ENCODE peak calls at places on chromosomes 1 and 21, in eight cellular contexts. C, Y, K, D, N, W, O and F are unnamed samples.
A peak's percentile ranks its signal among the peaks of the same experiment; 100 is the strongest.

GRCh38 chr1:246002725-246003441 is 504.2 kb downstream of the SMYD3 start:
- DNase-seq in C (peak; percentile 90), Y (peak; percentile 95), K (peak; percentile 81), D (peak; percentile 75), N (peak; percentile 87), W (peak; percentile 94), O (peak; percentile 77), F (peak; percentile 70)

GRCh38 chr1:188583133-188583532 is 1754.4 kb downstream of the PLA2G4A start:
- DNase-seq in C (no peak), Y (no peak), K (no peak), D (no peak), N (no peak), W (no peak), O (no peak), F (no peak)

GRCh38 chr1:55245781-55246180 is 30.6 kb upstream of the USP24 start:
- DNase-seq in C (no peak), Y (no peak), K (no peak), D (no peak), N (no peak), W (no peak), O (peak; percentile 36), F (peak; percentile 81)

GRCh38 chr1:160359559-160360226 is 7.2 kb upstream of the NHLH1 start:
- DNase-seq in C (no peak), Y (no peak), K (no peak), D (no peak), N (no peak), W (no peak), O (no peak), F (no peak)

GRCh38 chr1:71721532-71721931 is 560.8 kb downstream of the NEGR1 start:
- DNase-seq in C (no peak), Y (no peak), K (no peak), D (no peak), N (no peak), W (no peak), O (no peak), F (no peak)

GRCh38 chr1:19448491-19449439 is 36.6 kb downstream of the CAPZB start:
- DNase-seq in C (no peak), Y (peak; percentile 89), K (peak; percentile 82), D (peak; percentile 78), N (no peak), W (peak; percentile 72), O (no peak), F (peak; percentile 84)

GRCh38 chr1:195096051-195096521 is 1512.2 kb downstream of the KCNT2 start:
- DNase-seq in C (peak; percentile 27), Y (no peak), K (no peak), D (no peak), N (peak; percentile 54), W (no peak), O (no peak), F (no peak)

GRCh38 chr1:208631516-208631915 is 387.3 kb upstream of the PLXNA2 start:
- DNase-seq in C (no peak), Y (no peak), K (no peak), D (no peak), N (no peak), W (no peak), O (no peak), F (no peak)

GRCh38 chr1:40151457-40152079 is 9.6 kb upstream of the RLF start:
- DNase-seq in C (no peak), Y (no peak), K (no peak), D (no peak), N (no peak), W (no peak), O (no peak), F (no peak)

GRCh38 chr1:232635778-232636356 is 5.9 kb upstream of the SIPA1L2 start:
- DNase-seq in C (no peak), Y (peak; percentile 74), K (no peak), D (no peak), N (no peak), W (no peak), O (no peak), F (peak; percentile 21)

GRCh38 chr1:243271990-243272389 is 16.1 kb downstream of the SDCCAG8 start:
- DNase-seq in C (no peak), Y (peak; percentile 14), K (no peak), D (no peak), N (no peak), W (no peak), O (no peak), F (no peak)

GRCh38 chr21:45630066-45630694 is 13.3 kb upstream of the PCBP3 start:
- DNase-seq in C (no peak), Y (no peak), K (no peak), D (no peak), N (no peak), W (no peak), O (peak; percentile 8), F (no peak)

GRCh38 chr1:208731976-208732821 is 488.0 kb upstream of the PLXNA2 start:
- DNase-seq in C (no peak), Y (no peak), K (no peak), D (no peak), N (no peak), W (no peak), O (no peak), F (no peak)

GRCh38 chr1:168121314-168122029 is 15.3 kb downstream of the GPR161 start:
- DNase-seq in C (no peak), Y (peak; percentile 98), K (peak; percentile 94), D (peak; percentile 89), N (no peak), W (peak; percentile 57), O (peak; percentile 55), F (peak; percentile 55)

GRCh38 chr1:209207701-209208286 is 375.7 kb upstream of the CAMK1G start:
- DNase-seq in C (peak; percentile 78), Y (peak; percentile 78), K (no peak), D (peak; percentile 55), N (peak; percentile 84), W (peak; percentile 43), O (peak; percentile 53), F (peak; percentile 44)

GRCh38 chr1:21829294-21829693 is 17.2 kb downstream of the LDLRAD2 start:
- DNase-seq in C (peak; percentile 53), Y (no peak), K (no peak), D (no peak), N (no peak), W (no peak), O (no peak), F (no peak)

GRCh38 chr1:203686091-203686632 is 59.5 kb downstream of the ATP2B4 start:
- DNase-seq in C (no peak), Y (peak; percentile 23), K (no peak), D (no peak), N (no peak), W (no peak), O (no peak), F (no peak)

GRCh38 chr1:83857108-83857507 is 141.8 kb downstream of the TTLL7 start:
- DNase-seq in C (no peak), Y (peak; percentile 46), K (no peak), D (no peak), N (no peak), W (no peak), O (no peak), F (no peak)

GRCh38 chr21:42162831-42163510 is 56.0 kb upstream of the ABCG1 start:
- DNase-seq in C (no peak), Y (no peak), K (no peak), D (no peak), N (no peak), W (no peak), O (no peak), F (peak; percentile 23)

GRCh38 chr1:223057569-223058093 is 85.4 kb downstream of the TLR5 start:
- DNase-seq in C (no peak), Y (no peak), K (no peak), D (no peak), N (no peak), W (no peak), O (no peak), F (no peak)

GRCh38 chr1:19903621-19904020 is 19.8 kb downstream of the PLA2G2E start:
- DNase-seq in C (no peak), Y (no peak), K (no peak), D (no peak), N (no peak), W (no peak), O (no peak), F (peak; percentile 94)

GRCh38 chr1:86950712-86951111 is 36.3 kb downstream of the HS2ST1 start:
- DNase-seq in C (no peak), Y (peak; percentile 30), K (no peak), D (no peak), N (no peak), W (no peak), O (no peak), F (no peak)

GRCh38 chr1:214417545-214418210 is 133.7 kb downstream of the PTPN14 start:
- DNase-seq in C (no peak), Y (no peak), K (peak; percentile 81), D (no peak), N (no peak), W (no peak), O (no peak), F (no peak)
- TF ChIP-seq CTCF in C (no peak), Y (no peak), K (no peak), D (no peak), N (no peak), W (no peak), O (no peak), F (no peak)

GRCh38 chr1:24927886-24928630 is 2.0 kb downstream of the RUNX3 start:
- DNase-seq in C (no peak), Y (peak; percentile 13), K (no peak), D (no peak), N (no peak), W (no peak), O (no peak), F (no peak)
- H3K27me3 ChIP-seq in C (peaks cover 11% of the 10 kb centered on the region), Y (peaks cover 87% of the 10 kb centered on the region), K (peaks cover 77% of the 10 kb centered on the region), D (peaks cover 31% of the 10 kb centered on the region), N (peaks cover 99% of the 10 kb centered on the region), W (peaks cover 93% of the 10 kb centered on the region), O (peaks cover 72% of the 10 kb centered on the region), F (peaks cover 22% of the 10 kb centered on the region)

DNA sequence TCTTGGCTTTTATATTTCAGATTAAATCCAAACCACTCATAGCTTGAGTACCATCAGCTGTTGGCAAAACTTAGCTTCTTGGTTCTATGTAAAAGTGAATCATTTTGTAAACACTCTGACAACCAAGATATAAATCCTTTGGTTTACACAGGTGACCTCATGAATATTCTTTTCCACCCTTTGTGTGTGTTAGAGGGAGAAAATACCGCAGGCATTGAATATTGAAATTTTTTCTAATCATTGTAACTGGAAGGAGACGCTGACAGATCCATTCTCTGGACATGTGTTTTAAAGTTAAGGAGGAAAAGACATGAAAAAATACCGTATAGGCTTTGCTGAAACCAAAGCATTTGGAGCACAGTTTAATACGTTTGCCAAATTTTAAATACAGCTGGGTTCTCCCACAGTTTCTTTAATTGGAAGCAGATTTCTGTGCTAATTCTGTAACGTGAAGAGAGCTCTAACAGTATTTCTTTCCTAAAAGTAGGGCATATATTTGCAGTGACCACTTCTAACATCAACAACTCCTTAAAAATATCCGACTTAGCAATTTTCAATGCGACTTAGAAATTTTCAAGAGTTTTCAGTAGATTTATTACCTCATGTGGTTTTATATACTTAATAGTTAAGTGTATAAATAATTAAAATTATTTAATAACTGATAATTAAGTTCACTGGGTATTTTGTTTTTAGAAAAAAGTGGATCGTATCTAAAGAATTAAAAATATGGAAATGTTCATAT is 388.2 kb downstream of the USP25 start:
- DNase-seq in C (no peak), Y (peak; percentile 62), K (no peak), D (no peak), N (no peak), W (no peak), O (no peak), F (peak; percentile 1)
- H3K27ac ChIP-seq in C (no peak overlapping the region), Y (no peak overlapping the region), K (peak overlapping the region; percentile 51), D (peak overlapping the region; percentile 86), N (peak overlapping the region; percentile 45), W (no peak overlapping the region), O (peak overlapping the region; percentile 64), F (no peak overlapping the region)

DNA sequence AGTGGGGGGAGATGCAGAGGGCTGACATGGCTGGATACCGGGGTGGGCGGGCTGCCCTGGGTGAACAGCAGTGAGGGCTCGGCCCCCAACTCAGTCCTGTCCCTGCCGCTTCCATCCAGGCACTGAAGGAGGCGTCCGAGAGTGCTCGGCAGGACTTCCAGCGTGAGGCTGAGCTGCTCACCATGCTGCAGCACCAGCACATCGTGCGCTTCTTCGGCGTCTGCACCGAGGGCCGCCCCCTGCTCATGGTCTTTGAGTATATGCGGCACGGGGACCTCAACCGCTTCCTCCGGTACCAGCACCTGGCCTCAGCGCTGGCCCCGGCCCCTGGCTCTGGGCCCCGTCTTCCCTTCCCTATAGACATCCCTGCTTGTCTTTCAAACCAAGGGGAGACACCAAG is 15.6 kb downstream of the NTRK1 start:
- DNase-seq in C (peak; percentile 53), Y (no peak), K (no peak), D (no peak), N (no peak), W (no peak), O (no peak), F (no peak)
- TF ChIP-seq CTCF in C (no peak), Y (peak; percentile 20), K (no peak), D (no peak), N (no peak), W (no peak), O (no peak), F (no peak)